ENCODE peak calls at places on chromosomes 7 and 10, in five cellular contexts. One of them, this sample, is unnamed.

GRCh38 chr7:38385682-38386081 is 112.2 kb upstream of the TARP start:
- DNase-seq in AML-193: no peak
- DNase-seq in T follicular helper cell: no peak
- DNase-seq in mesendoderm: no peak
- DNase-seq in fibroblast of pulmonary artery: no peak
- DNase-seq in this sample: no peak

GRCh38 chr7:121515651-121516401 is 119.7 kb upstream of the FAM3C start:
- DNase-seq in AML-193: no peak
- DNase-seq in T follicular helper cell: no peak
- DNase-seq in mesendoderm: no peak
- DNase-seq in fibroblast of pulmonary artery: no peak
- DNase-seq in this sample: no peak

GRCh38 chr7:130831817-130832481 is 97.9 kb upstream of the KLF14 start:
- DNase-seq in AML-193: peak; percentile 26
- DNase-seq in T follicular helper cell: no peak
- DNase-seq in mesendoderm: peak; percentile 22
- DNase-seq in fibroblast of pulmonary artery: peak; percentile 78
- DNase-seq in this sample: no peak

GRCh38 chr10:89090760-89091455 is 100.3 kb downstream of the FAS start:
- DNase-seq in AML-193: peak; percentile 83
- DNase-seq in T follicular helper cell: no peak
- DNase-seq in mesendoderm: no peak
- DNase-seq in fibroblast of pulmonary artery: peak; percentile 65
- DNase-seq in this sample: no peak

GRCh38 chr10:15045380-15045779 is 1.6 kb downstream of the OLAH start:
- DNase-seq in AML-193: no peak
- DNase-seq in T follicular helper cell: no peak
- DNase-seq in mesendoderm: no peak
- DNase-seq in fibroblast of pulmonary artery: no peak
- DNase-seq in this sample: no peak

GRCh38 chr7:30146127-30146612 is 11.4 kb downstream of the MTURN start:
- DNase-seq in AML-193: no peak
- DNase-seq in T follicular helper cell: no peak
- DNase-seq in mesendoderm: peak; percentile 76
- DNase-seq in fibroblast of pulmonary artery: peak; percentile 21
- DNase-seq in this sample: no peak

GRCh38 chr7:43511029-43511428 is 71.9 kb upstream of the STK17A start:
- DNase-seq in AML-193: no peak
- DNase-seq in T follicular helper cell: no peak
- DNase-seq in mesendoderm: peak; percentile 42
- DNase-seq in fibroblast of pulmonary artery: no peak
- DNase-seq in this sample: no peak

GRCh38 chr10:70234668-70235447 is 1.6 kb upstream of the PPA1 start:
- DNase-seq in AML-193: no peak
- DNase-seq in T follicular helper cell: no peak
- DNase-seq in mesendoderm: no peak
- DNase-seq in fibroblast of pulmonary artery: peak; percentile 73
- DNase-seq in this sample: no peak

GRCh38 chr10:5666324-5667220 is at the start of gene ASB13:
- DNase-seq in AML-193: peak; percentile 43
- DNase-seq in T follicular helper cell: peak; percentile 6
- DNase-seq in mesendoderm: peak; percentile 70
- DNase-seq in fibroblast of pulmonary artery: peak; percentile 43
- DNase-seq in this sample: peak; percentile 24

This sample was measured in naive thymus-derived CD8-positive, alpha-beta T cell.